ENCODE peak calls at places on chromosomes 2 and 18, in eight cellular contexts. One of them, this sample, is unnamed.

GRCh38 chr2:163252199-163252598 is 413.6 kb upstream of the KCNH7 start:
- DNase-seq in hippocampal formation: no peak
- DNase-seq in NCI-H2171 treated with DMSO at 0.1 percent for 48 hours: no peak
- DNase-seq in mucosa of gallbladder: no peak
- DNase-seq in NCI-H774: no peak
- DNase-seq in GM03348: no peak
- DNase-seq in right atrium auricular region: no peak
- DNase-seq in colonic mucosa: no peak
- DNase-seq in this sample: no peak

GRCh38 chr2:118846667-118847446 is 591 bp downstream of the EN1 start:
- DNase-seq in NCI-H774: no peak
- DNase-seq in GM03348: peak; percentile 84
- DNase-seq in mucosa of gallbladder: no peak
- DNase-seq in colonic mucosa: no peak
- DNase-seq in NCI-H2171 treated with DMSO at 0.1 percent for 48 hours: peak; percentile 32
- DNase-seq in hippocampal formation: no peak
- DNase-seq in right atrium auricular region: no peak
- DNase-seq in this sample: no peak

GRCh38 chr18:39752351-39752750 is 2186.8 kb upstream of the CELF4 start:
- DNase-seq in mucosa of gallbladder: no peak
- DNase-seq in colonic mucosa: no peak
- DNase-seq in GM03348: no peak
- DNase-seq in NCI-H774: no peak
- DNase-seq in NCI-H2171 treated with DMSO at 0.1 percent for 48 hours: no peak
- DNase-seq in right atrium auricular region: no peak
- DNase-seq in hippocampal formation: no peak
- DNase-seq in this sample: no peak

GRCh38 chr2:240460781-240461431 is 25.4 kb downstream of the GPC1 start:
- DNase-seq in hippocampal formation: no peak
- DNase-seq in NCI-H774: no peak
- DNase-seq in colonic mucosa: no peak
- DNase-seq in NCI-H2171 treated with DMSO at 0.1 percent for 48 hours: no peak
- DNase-seq in right atrium auricular region: no peak
- DNase-seq in mucosa of gallbladder: no peak
- DNase-seq in GM03348: no peak
- DNase-seq in this sample: no peak

GRCh38 chr18:14963246-14963645 is 215.3 kb downstream of the ANKRD30B start:
- DNase-seq in hippocampal formation: no peak
- DNase-seq in NCI-H774: no peak
- DNase-seq in NCI-H2171 treated with DMSO at 0.1 percent for 48 hours: no peak
- DNase-seq in GM03348: no peak
- DNase-seq in colonic mucosa: no peak
- DNase-seq in right atrium auricular region: peak; percentile 30
- DNase-seq in mucosa of gallbladder: no peak
- DNase-seq in this sample: no peak

GRCh38 chr18:46324087-46324486 is 219.9 kb downstream of the HAUS1 start:
- DNase-seq in NCI-H2171 treated with DMSO at 0.1 percent for 48 hours: no peak
- DNase-seq in right atrium auricular region: no peak
- DNase-seq in hippocampal formation: no peak
- DNase-seq in GM03348: no peak
- DNase-seq in mucosa of gallbladder: no peak
- DNase-seq in colonic mucosa: no peak
- DNase-seq in NCI-H774: no peak
- DNase-seq in this sample: no peak

GRCh38 chr2:207528980-207529329 is 807 bp upstream of the CREB1 start:
- DNase-seq in NCI-H774: no peak
- DNase-seq in right atrium auricular region: peak; percentile 62
- DNase-seq in colonic mucosa: peak; percentile 49
- DNase-seq in NCI-H2171 treated with DMSO at 0.1 percent for 48 hours: peak; percentile 40
- DNase-seq in GM03348: peak; percentile 45
- DNase-seq in hippocampal formation: no peak
- DNase-seq in mucosa of gallbladder: peak; percentile 42
- DNase-seq in this sample: no peak

GRCh38 chr2:83971547-83971946 is 487.5 kb downstream of the SUCLG1 start:
- DNase-seq in NCI-H774: no peak
- DNase-seq in hippocampal formation: no peak
- DNase-seq in mucosa of gallbladder: no peak
- DNase-seq in colonic mucosa: no peak
- DNase-seq in right atrium auricular region: no peak
- DNase-seq in NCI-H2171 treated with DMSO at 0.1 percent for 48 hours: no peak
- DNase-seq in GM03348: no peak
- DNase-seq in this sample: no peak

GRCh38 chr2:136765256-136765735 is at the start of gene THSD7B:
- DNase-seq in colonic mucosa: no peak
- DNase-seq in NCI-H774: no peak
- DNase-seq in mucosa of gallbladder: no peak
- DNase-seq in right atrium auricular region: no peak
- DNase-seq in hippocampal formation: no peak
- DNase-seq in GM03348: peak; percentile 31
- DNase-seq in NCI-H2171 treated with DMSO at 0.1 percent for 48 hours: peak; percentile 73
- DNase-seq in this sample: peak; percentile 10

GRCh38 chr2:173898996-173899395 is 66.2 kb downstream of the SP3 start:
- DNase-seq in GM03348: no peak
- DNase-seq in NCI-H2171 treated with DMSO at 0.1 percent for 48 hours: no peak
- DNase-seq in colonic mucosa: no peak
- DNase-seq in right atrium auricular region: no peak
- DNase-seq in NCI-H774: no peak
- DNase-seq in hippocampal formation: no peak
- DNase-seq in mucosa of gallbladder: no peak
- DNase-seq in this sample: no peak

GRCh38 chr2:151729837-151730236 is 4.4 kb downstream of the NEB start:
- DNase-seq in mucosa of gallbladder: no peak
- DNase-seq in right atrium auricular region: no peak
- DNase-seq in GM03348: no peak
- DNase-seq in NCI-H2171 treated with DMSO at 0.1 percent for 48 hours: no peak
- DNase-seq in colonic mucosa: no peak
- DNase-seq in hippocampal formation: no peak
- DNase-seq in NCI-H774: no peak
- DNase-seq in this sample: no peak

GRCh38 chr2:238285653-238286082 is 2.7 kb downstream of the PER2 start:
- DNase-seq in NCI-H2171 treated with DMSO at 0.1 percent for 48 hours: no peak
- DNase-seq in NCI-H774: peak; percentile 74
- DNase-seq in mucosa of gallbladder: peak; percentile 90
- DNase-seq in colonic mucosa: peak; percentile 95
- DNase-seq in right atrium auricular region: peak; percentile 97
- DNase-seq in hippocampal formation: peak; percentile 65
- DNase-seq in GM03348: peak; percentile 91
- DNase-seq in this sample: no peak

GRCh38 chr2:219469186-219469724 is 29.4 kb upstream of the GMPPA start:
- DNase-seq in mucosa of gallbladder: no peak
- DNase-seq in colonic mucosa: no peak
- DNase-seq in GM03348: peak; percentile 83
- DNase-seq in hippocampal formation: no peak
- DNase-seq in right atrium auricular region: no peak
- DNase-seq in NCI-H2171 treated with DMSO at 0.1 percent for 48 hours: no peak
- DNase-seq in NCI-H774: no peak
- DNase-seq in this sample: no peak

GRCh38 chr2:233816334-233816733 is 38.0 kb downstream of the HJURP start:
- DNase-seq in NCI-H2171 treated with DMSO at 0.1 percent for 48 hours: peak; percentile 46
- DNase-seq in GM03348: no peak
- DNase-seq in mucosa of gallbladder: no peak
- DNase-seq in right atrium auricular region: no peak
- DNase-seq in NCI-H774: no peak
- DNase-seq in hippocampal formation: no peak
- DNase-seq in colonic mucosa: no peak
- DNase-seq in this sample: peak; percentile 16

GRCh38 chr2:138841459-138841858 is 61.3 kb upstream of the NXPH2 start:
- DNase-seq in NCI-H2171 treated with DMSO at 0.1 percent for 48 hours: no peak
- DNase-seq in right atrium auricular region: no peak
- DNase-seq in hippocampal formation: no peak
- DNase-seq in colonic mucosa: no peak
- DNase-seq in mucosa of gallbladder: no peak
- DNase-seq in NCI-H774: no peak
- DNase-seq in GM03348: no peak
- DNase-seq in this sample: no peak

GRCh38 chr18:80033181-80034067 is 810 bp upstream of the RBFA start:
- DNase-seq in NCI-H2171 treated with DMSO at 0.1 percent for 48 hours: no peak
- DNase-seq in hippocampal formation: no peak
- DNase-seq in NCI-H774: no peak
- DNase-seq in GM03348: no peak
- DNase-seq in colonic mucosa: no peak
- DNase-seq in right atrium auricular region: peak; percentile 86
- DNase-seq in mucosa of gallbladder: no peak
- DNase-seq in this sample: peak; percentile 88

GRCh38 chr18:6920099-6920955 is 190.8 kb downstream of the ARHGAP28 start:
- DNase-seq in colonic mucosa: peak; percentile 80
- DNase-seq in right atrium auricular region: no peak
- DNase-seq in hippocampal formation: peak; percentile 4
- DNase-seq in NCI-H774: peak; percentile 6
- DNase-seq in GM03348: peak; percentile 72
- DNase-seq in NCI-H2171 treated with DMSO at 0.1 percent for 48 hours: peak; percentile 67
- DNase-seq in mucosa of gallbladder: peak; percentile 56
- DNase-seq in this sample: peak; percentile 5

GRCh38 chr18:49681387-49681786 is 119.5 kb downstream of the LIPG start:
- DNase-seq in GM03348: no peak
- DNase-seq in mucosa of gallbladder: no peak
- DNase-seq in colonic mucosa: no peak
- DNase-seq in hippocampal formation: no peak
- DNase-seq in NCI-H774: no peak
- DNase-seq in right atrium auricular region: no peak
- DNase-seq in NCI-H2171 treated with DMSO at 0.1 percent for 48 hours: no peak
- DNase-seq in this sample: no peak

GRCh38 chr2:239465017-239466001 is 64.5 kb upstream of the HDAC4 start:
- DNase-seq in right atrium auricular region: peak; percentile 84
- DNase-seq in NCI-H2171 treated with DMSO at 0.1 percent for 48 hours: peak; percentile 66
- DNase-seq in mucosa of gallbladder: peak; percentile 91
- DNase-seq in colonic mucosa: peak; percentile 58
- DNase-seq in NCI-H774: peak; percentile 35
- DNase-seq in GM03348: peak; percentile 57
- DNase-seq in hippocampal formation: peak; percentile 77
- DNase-seq in this sample: no peak

GRCh38 chr2:219056896-219057708 is 3.6 kb downstream of the IHH start:
- DNase-seq in right atrium auricular region: no peak
- DNase-seq in mucosa of gallbladder: no peak
- DNase-seq in hippocampal formation: no peak
- DNase-seq in NCI-H774: no peak
- DNase-seq in colonic mucosa: no peak
- DNase-seq in NCI-H2171 treated with DMSO at 0.1 percent for 48 hours: no peak
- DNase-seq in GM03348: no peak
- DNase-seq in this sample: no peak

GRCh38 chr2:11875481-11875880 is 129.0 kb downstream of the LPIN1 start:
- DNase-seq in GM03348: no peak
- DNase-seq in NCI-H2171 treated with DMSO at 0.1 percent for 48 hours: no peak
- DNase-seq in colonic mucosa: no peak
- DNase-seq in hippocampal formation: no peak
- DNase-seq in mucosa of gallbladder: no peak
- DNase-seq in right atrium auricular region: peak; percentile 26
- DNase-seq in NCI-H774: no peak
- DNase-seq in this sample: no peak

GRCh38 chr2:30664761-30665358 is 142.4 kb downstream of the CAPN13 start:
- DNase-seq in colonic mucosa: no peak
- DNase-seq in hippocampal formation: no peak
- DNase-seq in right atrium auricular region: peak; percentile 32
- DNase-seq in NCI-H774: no peak
- DNase-seq in NCI-H2171 treated with DMSO at 0.1 percent for 48 hours: no peak
- DNase-seq in mucosa of gallbladder: no peak
- DNase-seq in GM03348: peak; percentile 94
- DNase-seq in this sample: peak; percentile 50

GRCh38 chr2:232235716-232236115 is 142.8 kb upstream of the ALPP start:
- DNase-seq in mucosa of gallbladder: peak; percentile 15
- DNase-seq in right atrium auricular region: no peak
- DNase-seq in NCI-H2171 treated with DMSO at 0.1 percent for 48 hours: peak; percentile 13
- DNase-seq in NCI-H774: no peak
- DNase-seq in hippocampal formation: no peak
- DNase-seq in colonic mucosa: peak; percentile 32
- DNase-seq in GM03348: no peak
- DNase-seq in this sample: no peak

GRCh38 chr2:112155331-112156151 is 17.4 kb downstream of the FBLN7 start:
- DNase-seq in right atrium auricular region: no peak
- DNase-seq in NCI-H774: no peak
- DNase-seq in GM03348: no peak
- DNase-seq in mucosa of gallbladder: no peak
- DNase-seq in hippocampal formation: no peak
- DNase-seq in colonic mucosa: no peak
- DNase-seq in NCI-H2171 treated with DMSO at 0.1 percent for 48 hours: no peak
- DNase-seq in this sample: no peak

GRCh38 chr18:74942319-74942910 is 266.5 kb downstream of the PTGR3 start:
- DNase-seq in NCI-H2171 treated with DMSO at 0.1 percent for 48 hours: no peak
- DNase-seq in GM03348: no peak
- DNase-seq in right atrium auricular region: no peak
- DNase-seq in NCI-H774: no peak
- DNase-seq in hippocampal formation: no peak
- DNase-seq in mucosa of gallbladder: no peak
- DNase-seq in colonic mucosa: no peak
- DNase-seq in this sample: no peak

GRCh38 chr18:43651067-43651466 is 373.8 kb upstream of the SYT4 start:
- DNase-seq in mucosa of gallbladder: no peak
- DNase-seq in NCI-H774: no peak
- DNase-seq in GM03348: no peak
- DNase-seq in right atrium auricular region: no peak
- DNase-seq in hippocampal formation: no peak
- DNase-seq in colonic mucosa: no peak
- DNase-seq in NCI-H2171 treated with DMSO at 0.1 percent for 48 hours: no peak
- DNase-seq in this sample: no peak

GRCh38 chr18:69400976-69401474 is 337 bp downstream of the DOK6 start:
- DNase-seq in hippocampal formation: no peak
- DNase-seq in NCI-H774: no peak
- DNase-seq in NCI-H2171 treated with DMSO at 0.1 percent for 48 hours: no peak
- DNase-seq in colonic mucosa: no peak
- DNase-seq in GM03348: peak; percentile 69
- DNase-seq in mucosa of gallbladder: no peak
- DNase-seq in right atrium auricular region: no peak
- DNase-seq in this sample: no peak

GRCh38 chr2:12539771-12540170 is 177.0 kb upstream of the TRIB2 start:
- DNase-seq in hippocampal formation: no peak
- DNase-seq in GM03348: no peak
- DNase-seq in NCI-H774: no peak
- DNase-seq in NCI-H2171 treated with DMSO at 0.1 percent for 48 hours: peak; percentile 20
- DNase-seq in right atrium auricular region: no peak
- DNase-seq in mucosa of gallbladder: no peak
- DNase-seq in colonic mucosa: no peak
- DNase-seq in this sample: no peak

GRCh38 chr2:197675711-197676188 is 363 bp upstream of the RFTN2 start:
- DNase-seq in right atrium auricular region: no peak
- DNase-seq in colonic mucosa: no peak
- DNase-seq in hippocampal formation: peak; percentile 76
- DNase-seq in mucosa of gallbladder: no peak
- DNase-seq in GM03348: peak; percentile 50
- DNase-seq in NCI-H2171 treated with DMSO at 0.1 percent for 48 hours: no peak
- DNase-seq in NCI-H774: no peak
- DNase-seq in this sample: peak; percentile 17

GRCh38 chr2:138433995-138434991 is 67.3 kb upstream of the SPOPL start:
- DNase-seq in hippocampal formation: no peak
- DNase-seq in right atrium auricular region: no peak
- DNase-seq in mucosa of gallbladder: no peak
- DNase-seq in NCI-H2171 treated with DMSO at 0.1 percent for 48 hours: peak; percentile 75
- DNase-seq in GM03348: no peak
- DNase-seq in NCI-H774: no peak
- DNase-seq in colonic mucosa: no peak
- DNase-seq in this sample: peak; percentile 23

GRCh38 chr2:63059434-63060078 is 8.9 kb downstream of the OTX1 start:
- DNase-seq in mucosa of gallbladder: no peak
- DNase-seq in colonic mucosa: no peak
- DNase-seq in hippocampal formation: no peak
- DNase-seq in right atrium auricular region: no peak
- DNase-seq in NCI-H2171 treated with DMSO at 0.1 percent for 48 hours: no peak
- DNase-seq in NCI-H774: no peak
- DNase-seq in GM03348: peak; percentile 4
- DNase-seq in this sample: no peak

GRCh38 chr18:59087391-59087790 is 52.3 kb upstream of the SEC11C start:
- DNase-seq in hippocampal formation: no peak
- DNase-seq in NCI-H2171 treated with DMSO at 0.1 percent for 48 hours: no peak
- DNase-seq in NCI-H774: no peak
- DNase-seq in mucosa of gallbladder: no peak
- DNase-seq in GM03348: no peak
- DNase-seq in right atrium auricular region: no peak
- DNase-seq in colonic mucosa: no peak
- DNase-seq in this sample: no peak

GRCh38 chr2:226475650-226476049 is 324.0 kb downstream of the IRS1 start:
- DNase-seq in colonic mucosa: no peak
- DNase-seq in NCI-H774: no peak
- DNase-seq in right atrium auricular region: no peak
- DNase-seq in hippocampal formation: no peak
- DNase-seq in NCI-H2171 treated with DMSO at 0.1 percent for 48 hours: no peak
- DNase-seq in mucosa of gallbladder: no peak
- DNase-seq in GM03348: peak; percentile 41
- DNase-seq in this sample: no peak

GRCh38 chr2:120858764-120859525 is 123.3 kb downstream of the GLI2 start:
- DNase-seq in NCI-H2171 treated with DMSO at 0.1 percent for 48 hours: no peak
- DNase-seq in right atrium auricular region: no peak
- DNase-seq in NCI-H774: no peak
- DNase-seq in GM03348: no peak
- DNase-seq in mucosa of gallbladder: no peak
- DNase-seq in colonic mucosa: no peak
- DNase-seq in hippocampal formation: no peak
- DNase-seq in this sample: no peak